ENCODE peak calls at places on chromosomes 7 and 10, in four cellular contexts. N is K562, J is GM12878, I is HepG2. K is an unnamed sample.
A peak's percentile ranks its signal among the peaks of the same experiment; 100 is the strongest.

GRCh38 chr10:80659284-80659683 is 121.6 kb downstream of the SH2D4B start:
- DNase-seq in N (no peak), J (no peak), I (no peak), K (no peak)

GRCh38 chr10:108184129-108184528 is 1019.6 kb upstream of the SORCS1 start:
- DNase-seq in N (no peak), J (no peak), I (no peak), K (no peak)

GRCh38 chr7:157140118-157140905 is 1.6 kb downstream of the UBE3C start:
- DNase-seq in N (no peak), J (no peak), I (no peak), K (no peak)

GRCh38 chr7:15749631-15750030 is 63.1 kb upstream of the MEOX2 start:
- DNase-seq in N (no peak), J (no peak), I (no peak), K (no peak)

GRCh38 chr7:3771906-3772305 is 470.9 kb downstream of the SDK1 start:
- DNase-seq in N (no peak), J (no peak), I (no peak), K (peak; percentile 16)

GRCh38 chr10:125162181-125162906 is 2.0 kb upstream of the CTBP2 start:
- DNase-seq in N (no peak), J (no peak), I (no peak), K (no peak)

GRCh38 chr10:129853236-129853946 is 110.7 kb downstream of the EBF3 start:
- DNase-seq in N (no peak), J (no peak), I (peak; percentile 25), K (no peak)

GRCh38 chr7:73716318-73716890 is 3.1 kb downstream of the STX1A start:
- DNase-seq in N (no peak), J (no peak), I (no peak), K (no peak)

GRCh38 chr7:71511361-71511807 is 379.4 kb downstream of the GALNT17 start:
- DNase-seq in N (peak; percentile 19), J (no peak), I (no peak), K (no peak)

GRCh38 chr10:14547826-14548225 is 217.1 kb upstream of the FRMD4A start:
- DNase-seq in N (no peak), J (no peak), I (no peak), K (no peak)

GRCh38 chr7:112341464-112341863 is 108.8 kb upstream of the IFRD1 start:
- DNase-seq in N (no peak), J (no peak), I (no peak), K (no peak)

GRCh38 chr10:94546058-94546595 is 539 bp downstream of the HELLS start:
- DNase-seq in N (peak; percentile 30), J (no peak), I (peak; percentile 13), K (peak; percentile 65)

GRCh38 chr7:138316421-138317043 is 143.5 kb upstream of the TRIM24 start:
- DNase-seq in N (no peak), J (peak; percentile 17), I (peak; percentile 99), K (no peak)

GRCh38 chr7:136009488-136010079 is 32.4 kb upstream of the MTPN start:
- DNase-seq in N (peak; percentile 79), J (no peak), I (peak; percentile 16), K (peak; percentile 62)

GRCh38 chr7:126658684-126659083 is 594.1 kb downstream of the GRM8 start:
- DNase-seq in N (no peak), J (no peak), I (no peak), K (no peak)

GRCh38 chr7:71229699-71230098 is 97.8 kb downstream of the GALNT17 start:
- DNase-seq in N (no peak), J (no peak), I (no peak), K (no peak)

GRCh38 chr7:90597879-90598278 is 1.8 kb downstream of the CDK14 start:
- DNase-seq in N (no peak), J (no peak), I (no peak), K (no peak)

GRCh38 chr10:102492983-102493382 is 9.5 kb downstream of the ACTR1A start:
- DNase-seq in N (no peak), J (no peak), I (no peak), K (no peak)

GRCh38 chr7:134820295-134820694 is 40.9 kb downstream of the CALD1 start:
- DNase-seq in N (no peak), J (no peak), I (no peak), K (no peak)

GRCh38 chr10:101779544-101780186 is 3.6 kb downstream of the NPM3 start:
- DNase-seq in N (no peak), J (peak; percentile 25), I (no peak), K (peak; percentile 53)

GRCh38 chr10:42987575-42987974 is 89.3 kb upstream of the RET start:
- DNase-seq in N (no peak), J (no peak), I (no peak), K (no peak)

GRCh38 chr10:75111906-75112703 is 649 bp downstream of the SAMD8 start:
- DNase-seq in N (peak; percentile 71), J (peak; percentile 30), I (peak; percentile 48), K (peak; percentile 66)

GRCh38 chr10:43852644-43853214 is 204.0 kb upstream of the ZNF32 start:
- DNase-seq in N (no peak), J (no peak), I (no peak), K (no peak)

GRCh38 chr10:3365630-3366029 is 193.0 kb upstream of the PITRM1 start:
- DNase-seq in N (no peak), J (no peak), I (peak; percentile 89), K (peak; percentile 32)

GRCh38 chr7:133354546-133355324 is 101.9 kb downstream of the EXOC4 start:
- DNase-seq in N (no peak), J (no peak), I (no peak), K (peak; percentile 6)

GRCh38 chr10:108469940-108470339 is 1305.4 kb upstream of the SORCS1 start:
- DNase-seq in N (no peak), J (no peak), I (no peak), K (no peak)

GRCh38 chr10:111410740-111411139 is 333.9 kb downstream of the ADRA2A start:
- DNase-seq in N (no peak), J (no peak), I (no peak), K (no peak)

GRCh38 chr7:122887198-122887597 is 938 bp upstream of the CADPS2 start:
- DNase-seq in N (peak; percentile 54), J (no peak), I (peak; percentile 66), K (peak; percentile 83)

GRCh38 chr10:103145046-103145445 is 48.0 kb downstream of the NT5C2 start:
- DNase-seq in N (no peak), J (no peak), I (no peak), K (no peak)

GRCh38 chr7:140546947-140547346 is 67.6 kb upstream of the MKRN1 start:
- DNase-seq in N (no peak), J (no peak), I (no peak), K (no peak)

GRCh38 chr7:137967143-137968018 is 34.5 kb downstream of the CREB3L2 start:
- DNase-seq in N (peak; percentile 92), J (no peak), I (peak; percentile 84), K (peak; percentile 66)

GRCh38 chr7:9453521-9453920 is 1020.1 kb downstream of the NXPH1 start:
- DNase-seq in N (no peak), J (no peak), I (no peak), K (no peak)

GRCh38 chr10:70283445-70284399 is at the start of gene NPFFR1:
- DNase-seq in N (no peak), J (no peak), I (no peak), K (no peak)

GRCh38 chr7:100682228-100682741 is 8.7 kb downstream of the GNB2 start:
- DNase-seq in N (peak; percentile 45), J (no peak), I (no peak), K (no peak)

GRCh38 chr10:110447886-110448285 is 49.8 kb upstream of the DUSP5 start:
- DNase-seq in N (no peak), J (no peak), I (no peak), K (no peak)

GRCh38 chr10:47412869-47413268 is 28.8 kb upstream of the ZNF488 start:
- DNase-seq in N (no peak), J (no peak), I (peak; percentile 35), K (peak; percentile 73)

GRCh38 chr10:76388321-76388720 is 956.9 kb downstream of the LRMDA start:
- DNase-seq in N (no peak), J (no peak), I (no peak), K (no peak)

GRCh38 chr7:149071641-149072437 is 18.7 kb downstream of the ZNF786 start:
- DNase-seq in N (peak; percentile 24), J (no peak), I (no peak), K (no peak)

GRCh38 chr7:115635367-115635766 is 395.2 kb downstream of the TFEC start:
- DNase-seq in N (no peak), J (no peak), I (no peak), K (peak; percentile 48)

DNA sequence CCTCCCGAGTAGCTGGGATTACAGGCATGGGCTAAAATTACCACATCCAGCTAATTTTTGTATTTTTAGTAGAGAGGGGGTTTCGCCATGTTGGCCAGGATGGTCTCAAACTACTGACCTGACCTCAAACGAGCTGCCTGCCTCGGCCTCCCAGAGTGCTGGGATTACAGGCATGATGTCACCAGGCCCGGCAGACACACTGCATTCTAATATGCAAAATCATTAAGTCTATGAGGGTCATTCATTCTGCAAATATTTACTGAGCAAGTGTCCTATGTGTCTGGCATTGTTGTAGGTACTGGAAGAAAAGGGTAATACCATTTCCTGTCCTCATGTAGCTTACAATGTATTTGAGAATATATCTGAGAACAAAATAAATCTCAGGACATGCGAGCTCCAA is 2.7 kb downstream of the PUS7 start:
- DNase-seq in N (no peak), J (no peak), I (no peak), K (no peak)
- TF ChIP-seq MYC in N (no peak), J (no peak), I (no peak), K (no peak)

GRCh38 chr7:362416-363096 is 72.6 kb downstream of the FOXL3 start:
- DNase-seq in N (peak; percentile 44), J (no peak), I (no peak), K (peak; percentile 58)
- H2AFZ ChIP-seq in N (peak overlapping the region; percentile 73), J (no peak overlapping the region), I (no peak overlapping the region), K (peak overlapping the region; percentile 64)

GRCh38 chr10:49408437-49409306 is 12.8 kb upstream of the DRGX start:
- DNase-seq in N (peak; percentile 49), J (no peak), I (peak; percentile 20), K (no peak)
- TF ChIP-seq MYC in N (no peak), J (no peak), I (no peak), K (no peak)

DNA sequence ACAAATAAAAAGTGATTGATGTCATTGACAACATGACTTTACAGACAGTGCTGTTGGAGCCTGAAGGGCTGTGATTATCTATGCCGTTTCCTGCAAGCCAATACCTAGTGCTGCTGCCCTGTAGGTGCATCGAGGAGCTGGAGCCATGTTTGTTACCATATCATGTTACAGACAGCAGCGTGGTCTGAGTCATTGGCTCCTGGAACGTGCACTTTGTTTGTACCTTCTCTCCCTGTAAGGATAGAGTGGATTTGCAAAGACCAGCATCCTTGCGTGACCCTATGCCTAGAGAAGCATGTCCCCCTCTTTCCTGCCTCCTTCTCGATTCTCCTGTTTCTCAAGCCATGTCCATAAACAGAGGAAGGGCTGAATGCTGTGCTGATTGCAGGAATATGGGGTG is 597.2 kb downstream of the TYW1 start:
- DNase-seq in N (no peak), J (no peak), I (no peak), K (no peak)
- H2AFZ ChIP-seq in N (no peak overlapping the region), J (no peak overlapping the region), I (no peak overlapping the region), K (no peak overlapping the region)

GRCh38 chr7:131424219-131424822 is 96.6 kb downstream of the MKLN1 start:
- DNase-seq in N (peak; percentile 32), J (peak; percentile 4), I (peak; percentile 9), K (peak; percentile 66)
- TF ChIP-seq MYC in N (no peak), J (no peak), I (no peak), K (no peak)

K was measured in endothelial cell of umbilical vein.